ENCODE peak calls at places on chromosomes 4 and X, in seven cellular contexts. E, U, P, I, Z, H and L are unnamed samples.

GRCh38 chr4:26459054-26459755 is 31.1 kb downstream of the CCKAR start:
- DNase-seq in P (no peak), E (no peak), I (peak; percentile 72), Z (no peak), U (no peak), H (no peak), L (no peak)

GRCh38 chr4:30828290-30828926 is 108.2 kb downstream of the PCDH7 start:
- DNase-seq in P (no peak), H (no peak), E (no peak), Z (no peak), I (peak; percentile 67), U (no peak), L (no peak)

GRCh38 chr4:185541251-185541671 is 6.0 kb upstream of the PDLIM3 start:
- DNase-seq in Z (peak; percentile 87), H (no peak), E (no peak), U (peak; percentile 87), I (peak; percentile 21), P (peak; percentile 30), L (no peak)

GRCh38 chr4:57053508-57053907 is 56.7 kb downstream of the IGFBP7 start:
- DNase-seq in E (no peak), Z (no peak), I (peak; percentile 85), U (no peak), P (no peak), H (no peak), L (no peak)

GRCh38 chrX:107769581-107770317 is 5.8 kb downstream of the TSC22D3 start:
- DNase-seq in Z (no peak), P (no peak), H (no peak), E (no peak), U (no peak), I (no peak), L (no peak)

GRCh38 chr4:3945511-3946290 is 179.5 kb downstream of the ADRA2C start:
- DNase-seq in E (no peak), Z (no peak), U (no peak), H (no peak), I (no peak), P (no peak), L (no peak)

GRCh38 chr4:158315706-158316105 is 105.4 kb downstream of the TMEM144 start:
- DNase-seq in I (peak; percentile 92), U (no peak), H (no peak), Z (no peak), E (no peak), P (no peak), L (no peak)

GRCh38 chr4:159210975-159211374 is 108.1 kb downstream of the RAPGEF2 start:
- DNase-seq in P (no peak), H (no peak), I (no peak), Z (no peak), U (no peak), E (no peak), L (no peak)

GRCh38 chr4:184506527-184507121 is 32.3 kb upstream of the IRF2 start:
- DNase-seq in E (no peak), Z (no peak), H (no peak), P (no peak), I (no peak), U (no peak), L (no peak)

GRCh38 chr4:37890501-37891220 is at the start of gene TBC1D1:
- DNase-seq in H (no peak), Z (peak; percentile 95), E (peak; percentile 51), I (no peak), U (peak; percentile 90), P (peak; percentile 75), L (peak; percentile 19)

GRCh38 chr4:146522862-146523205 is 1.1 kb upstream of the SLC10A7 start:
- DNase-seq in H (no peak), I (peak; percentile 28), U (no peak), P (no peak), E (no peak), Z (no peak), L (no peak)

GRCh38 chr4:22500128-22500611 is 15.7 kb downstream of the ADGRA3 start:
- DNase-seq in U (no peak), H (no peak), E (no peak), I (no peak), P (peak; percentile 58), Z (no peak), L (no peak)

GRCh38 chr4:108146346-108146745 is 22.4 kb downstream of the LEF1 start:
- DNase-seq in P (no peak), I (no peak), E (no peak), Z (no peak), U (no peak), H (no peak), L (no peak)

GRCh38 chr4:19944251-19944650 is 307.5 kb upstream of the SLIT2 start:
- DNase-seq in E (no peak), I (no peak), U (no peak), P (no peak), Z (no peak), H (no peak), L (no peak)

GRCh38 chr4:13765535-13765934 is 138.0 kb upstream of the BOD1L1 start:
- DNase-seq in E (no peak), P (no peak), Z (no peak), U (no peak), I (peak; percentile 14), H (no peak), L (no peak)

GRCh38 chrX:72094894-72095293 is 36.8 kb downstream of the RTL5 start:
- DNase-seq in U (no peak), E (peak; percentile 36), H (no peak), I (no peak), Z (no peak), P (no peak), L (no peak)

GRCh38 chrX:150363561-150364346 is 637 bp downstream of the MAMLD1 start:
- DNase-seq in I (peak; percentile 32), P (no peak), Z (peak; percentile 72), U (peak; percentile 75), E (peak; percentile 39), H (no peak), L (no peak)

GRCh38 chr4:92265798-92266197 is 38.0 kb upstream of the GRID2 start:
- DNase-seq in I (no peak), E (no peak), Z (no peak), U (no peak), P (no peak), H (no peak), L (no peak)

GRCh38 chr4:92270908-92271307 is 32.9 kb upstream of the GRID2 start:
- DNase-seq in U (no peak), I (no peak), P (no peak), H (no peak), E (no peak), Z (no peak), L (no peak)

GRCh38 chr4:92265066-92265465 is 38.7 kb upstream of the GRID2 start:
- DNase-seq in H (no peak), I (no peak), E (no peak), Z (no peak), U (no peak), P (no peak), L (no peak)

GRCh38 chr4:92266521-92266920 is 37.2 kb upstream of the GRID2 start:
- DNase-seq in P (no peak), U (no peak), Z (no peak), E (no peak), H (no peak), I (no peak), L (no peak)

GRCh38 chr4:92268642-92269041 is 35.1 kb upstream of the GRID2 start:
- DNase-seq in H (no peak), E (no peak), P (no peak), U (no peak), Z (no peak), I (no peak), L (no peak)
- TF ChIP-seq CTCF in H (no peak), E (no peak), P (no peak), U (no peak), Z (no peak), I (no peak), L (no peak)

GRCh38 chr4:24328711-24329110 is 255.6 kb downstream of the DHX15 start:
- DNase-seq in U (no peak), Z (no peak), P (no peak), I (no peak), H (no peak), E (no peak), L (no peak)
- TF ChIP-seq CTCF in U (no peak), Z (no peak), P (no peak), I (no peak), H (no peak), E (no peak), L (no peak)

DNA sequence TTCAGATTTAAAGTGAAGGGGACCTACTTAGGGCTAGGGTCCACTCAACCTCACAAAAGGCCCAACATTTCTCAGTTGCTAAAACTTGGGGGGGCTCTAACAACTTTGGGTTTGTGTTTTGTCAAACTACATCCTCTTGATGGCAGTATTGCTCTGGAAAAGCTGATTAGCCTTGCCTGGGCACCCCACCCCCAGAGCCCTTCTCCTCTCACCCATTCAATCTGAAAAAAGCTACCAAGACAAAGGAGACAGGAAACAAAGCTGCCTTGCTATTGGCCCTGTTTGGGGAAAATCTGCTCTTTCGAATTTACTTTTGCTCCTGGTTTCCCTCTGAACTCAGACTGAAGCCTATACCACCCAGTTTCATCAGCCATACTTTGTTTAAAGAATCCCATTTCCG is 195.2 kb upstream of the STK26 start:
- DNase-seq in E (no peak), H (no peak), P (no peak), I (peak; percentile 20), Z (no peak), U (no peak), L (no peak)
- TF ChIP-seq CTCF in E (no peak), H (no peak), P (no peak), I (no peak), Z (no peak), U (no peak), L (peak; percentile 49)

GRCh38 chr4:140174535-140174934 is 20.6 kb upstream of the MAML3 start:
- DNase-seq in H (no peak), P (no peak), Z (no peak), U (no peak), I (no peak), E (no peak), L (no peak)
- TF ChIP-seq CTCF in H (no peak), P (no peak), Z (no peak), U (no peak), I (no peak), E (no peak), L (no peak)

GRCh38 chrX:11504234-11504633 is 161.5 kb downstream of the ARHGAP6 start:
- DNase-seq in Z (no peak), U (no peak), E (no peak), I (no peak), H (no peak), P (no peak), L (no peak)
- TF ChIP-seq CTCF in Z (no peak), U (no peak), E (no peak), I (no peak), H (no peak), P (no peak), L (no peak)